ENCODE peak calls at places on chromosome 6, in five cellular contexts. One of them, this sample, is unnamed.

GRCh38 chr6:121641158-121641557 is 205.7 kb downstream of the GJA1 start:
- DNase-seq in HepG2: no peak
- DNase-seq in IMR-90: no peak
- DNase-seq in A549: no peak
- DNase-seq in H1: no peak
- DNase-seq in this sample: no peak

GRCh38 chr6:26286168-26286854 is 78.7 kb upstream of the BTN3A2 start:
- DNase-seq in HepG2: peak; percentile 63
- DNase-seq in H1: peak; percentile 86
- DNase-seq in A549: no peak
- DNase-seq in IMR-90: peak; percentile 68
- DNase-seq in this sample: peak; percentile 49

GRCh38 chr6:1267057-1267732 is 44.7 kb upstream of the FOXQ1 start:
- DNase-seq in HepG2: peak; percentile 98
- DNase-seq in A549: peak; percentile 30
- DNase-seq in IMR-90: no peak
- DNase-seq in H1: no peak
- DNase-seq in this sample: no peak

GRCh38 chr6:31352497-31353368 is 4.2 kb downstream of the HLA-B start:
- DNase-seq in A549: no peak
- DNase-seq in HepG2: no peak
- DNase-seq in IMR-90: no peak
- DNase-seq in H1: no peak
- DNase-seq in this sample: no peak

GRCh38 chr6:57252975-57253374 is 30.9 kb upstream of the RAB23 start:
- DNase-seq in IMR-90: peak; percentile 77
- DNase-seq in HepG2: no peak
- DNase-seq in H1: no peak
- DNase-seq in A549: no peak
- DNase-seq in this sample: no peak

GRCh38 chr6:113442040-113442439 is 415.1 kb upstream of the MARCKS start:
- DNase-seq in HepG2: no peak
- DNase-seq in IMR-90: no peak
- DNase-seq in A549: no peak
- DNase-seq in H1: no peak
- DNase-seq in this sample: no peak

GRCh38 chr6:79789843-79790242 is 157.5 kb downstream of the ELOVL4 start:
- DNase-seq in A549: no peak
- DNase-seq in IMR-90: no peak
- DNase-seq in HepG2: no peak
- DNase-seq in H1: no peak
- DNase-seq in this sample: no peak

GRCh38 chr6:90285611-90286381 is 10.8 kb downstream of the BACH2 start:
- DNase-seq in A549: peak; percentile 38
- DNase-seq in HepG2: peak; percentile 18
- DNase-seq in H1: no peak
- DNase-seq in IMR-90: peak; percentile 91
- DNase-seq in this sample: peak; percentile 45

GRCh38 chr6:8556370-8557018 is 121.1 kb upstream of the SLC35B3 start:
- DNase-seq in IMR-90: peak; percentile 2
- DNase-seq in A549: peak; percentile 10
- DNase-seq in HepG2: peak; percentile 35
- DNase-seq in H1: no peak
- DNase-seq in this sample: no peak

GRCh38 chr6:166800110-166800509 is 156.2 kb downstream of the RNASET2 start:
- DNase-seq in HepG2: no peak
- DNase-seq in IMR-90: no peak
- DNase-seq in A549: no peak
- DNase-seq in H1: peak; percentile 39
- DNase-seq in this sample: no peak

GRCh38 chr6:126176266-126176665 is 163.6 kb upstream of the CENPW start:
- DNase-seq in HepG2: peak; percentile 18
- DNase-seq in IMR-90: peak; percentile 14
- DNase-seq in H1: no peak
- DNase-seq in A549: no peak
- DNase-seq in this sample: no peak

GRCh38 chr6:56430629-56431600 is 183.5 kb upstream of the COL21A1 start:
- DNase-seq in A549: no peak
- DNase-seq in HepG2: no peak
- DNase-seq in H1: no peak
- DNase-seq in IMR-90: no peak
- DNase-seq in this sample: no peak

GRCh38 chr6:139134817-139135577 is at the start of gene HECA:
- DNase-seq in IMR-90: peak; percentile 94
- DNase-seq in H1: peak; percentile 99
- DNase-seq in A549: peak; percentile 56
- DNase-seq in HepG2: peak; percentile 55
- DNase-seq in this sample: peak; percentile 94

GRCh38 chr6:69918766-69919165 is 52.4 kb downstream of the COL19A1 start:
- DNase-seq in H1: no peak
- DNase-seq in HepG2: no peak
- DNase-seq in IMR-90: peak; percentile 6
- DNase-seq in A549: no peak
- DNase-seq in this sample: no peak

GRCh38 chr6:57190140-57190539 is 18.0 kb downstream of the BAG2 start:
- DNase-seq in H1: no peak
- DNase-seq in A549: no peak
- DNase-seq in IMR-90: peak; percentile 47
- DNase-seq in HepG2: peak; percentile 55
- DNase-seq in this sample: no peak

GRCh38 chr6:107539409-107539808 is 49.5 kb downstream of the SOBP start:
- DNase-seq in HepG2: peak; percentile 96
- DNase-seq in H1: no peak
- DNase-seq in IMR-90: no peak
- DNase-seq in A549: no peak
- DNase-seq in this sample: peak; percentile 9

GRCh38 chr6:10403385-10404106 is 11.3 kb downstream of the TFAP2A start:
- DNase-seq in IMR-90: peak; percentile 85
- DNase-seq in A549: peak; percentile 64
- DNase-seq in H1: no peak
- DNase-seq in HepG2: no peak
- DNase-seq in this sample: no peak

GRCh38 chr6:39876826-39877225 is 57.4 kb downstream of the MOCS1 start:
- DNase-seq in H1: no peak
- DNase-seq in IMR-90: no peak
- DNase-seq in A549: no peak
- DNase-seq in HepG2: no peak
- DNase-seq in this sample: no peak

GRCh38 chr6:39867592-39867991 is 66.7 kb downstream of the MOCS1 start:
- DNase-seq in H1: no peak
- DNase-seq in HepG2: no peak
- DNase-seq in IMR-90: no peak
- DNase-seq in A549: no peak
- DNase-seq in this sample: no peak

GRCh38 chr6:39876111-39876510 is 58.2 kb downstream of the MOCS1 start:
- DNase-seq in H1: no peak
- DNase-seq in HepG2: no peak
- DNase-seq in IMR-90: peak; percentile 26
- DNase-seq in A549: no peak
- DNase-seq in this sample: no peak

GRCh38 chr6:39870950-39871349 is 63.3 kb downstream of the MOCS1 start:
- DNase-seq in HepG2: no peak
- DNase-seq in IMR-90: no peak
- DNase-seq in H1: no peak
- DNase-seq in A549: no peak
- DNase-seq in this sample: peak; percentile 23

DNA sequence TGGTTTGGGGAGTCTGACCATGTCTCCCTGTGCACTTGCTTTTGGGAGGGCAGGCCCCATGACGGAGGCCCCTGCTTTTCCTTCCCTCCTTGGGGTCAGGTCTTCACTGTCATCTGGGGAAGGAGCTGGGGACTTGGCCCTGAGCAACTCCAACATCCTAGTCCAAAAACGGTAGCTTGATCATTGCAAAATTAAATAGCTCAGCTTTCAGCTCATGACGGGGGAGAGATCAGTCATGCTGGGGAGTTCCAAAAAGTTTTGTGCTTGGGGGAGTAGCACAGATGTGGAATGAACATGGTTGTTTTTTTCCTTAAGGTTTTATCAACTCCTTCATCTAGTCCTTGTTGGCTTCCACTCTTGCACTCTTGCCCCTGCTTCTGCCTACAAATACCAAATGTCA is 60.8 kb downstream of the MOCS1 start:
- DNase-seq in H1: no peak
- DNase-seq in A549: no peak
- DNase-seq in HepG2: no peak
- DNase-seq in IMR-90: no peak
- DNase-seq in this sample: no peak
- TF ChIP-seq MAFK in H1: no peak
- TF ChIP-seq MAFK in A549: no peak
- TF ChIP-seq MAFK in HepG2: no peak
- TF ChIP-seq MAFK in IMR-90: no peak
- TF ChIP-seq MAFK in this sample: no peak

GRCh38 chr6:97246842-97247241 is 36.2 kb downstream of the MMS22L start:
- DNase-seq in HepG2: no peak
- DNase-seq in A549: no peak
- DNase-seq in IMR-90: no peak
- DNase-seq in H1: no peak
- DNase-seq in this sample: no peak
- TF ChIP-seq MAFK in HepG2: no peak
- TF ChIP-seq MAFK in A549: no peak
- TF ChIP-seq MAFK in IMR-90: peak; percentile 55
- TF ChIP-seq MAFK in H1: no peak
- TF ChIP-seq MAFK in this sample: no peak

GRCh38 chr6:143950874-143951273 is 57.2 kb downstream of the PLAGL1 start:
- DNase-seq in IMR-90: no peak
- DNase-seq in A549: no peak
- DNase-seq in HepG2: peak; percentile 35
- DNase-seq in H1: no peak
- DNase-seq in this sample: no peak

GRCh38 chr6:143952386-143952785 is 55.7 kb downstream of the PLAGL1 start:
- DNase-seq in H1: no peak
- DNase-seq in HepG2: no peak
- DNase-seq in A549: no peak
- DNase-seq in IMR-90: no peak
- DNase-seq in this sample: no peak

GRCh38 chr6:143948208-143948607 is 59.9 kb downstream of the PLAGL1 start:
- DNase-seq in A549: no peak
- DNase-seq in HepG2: no peak
- DNase-seq in IMR-90: no peak
- DNase-seq in H1: no peak
- DNase-seq in this sample: no peak

GRCh38 chr6:143949535-143949934 is 58.5 kb downstream of the PLAGL1 start:
- DNase-seq in A549: no peak
- DNase-seq in HepG2: no peak
- DNase-seq in IMR-90: no peak
- DNase-seq in H1: no peak
- DNase-seq in this sample: no peak

GRCh38 chr6:143949962-143950361 is 58.1 kb downstream of the PLAGL1 start:
- DNase-seq in A549: no peak
- DNase-seq in HepG2: no peak
- DNase-seq in IMR-90: no peak
- DNase-seq in H1: no peak
- DNase-seq in this sample: no peak
- TF ChIP-seq MAFK in A549: no peak
- TF ChIP-seq MAFK in HepG2: no peak
- TF ChIP-seq MAFK in IMR-90: no peak
- TF ChIP-seq MAFK in H1: no peak
- TF ChIP-seq MAFK in this sample: no peak

GRCh38 chr6:157905590-157906337 is 75.9 kb upstream of the SYNJ2 start:
- DNase-seq in A549: peak; percentile 2
- DNase-seq in HepG2: no peak
- DNase-seq in IMR-90: no peak
- DNase-seq in H1: peak; percentile 54
- DNase-seq in this sample: no peak

GRCh38 chr6:157908369-157909281 is 73.0 kb upstream of the SYNJ2 start:
- DNase-seq in IMR-90: no peak
- DNase-seq in A549: no peak
- DNase-seq in H1: no peak
- DNase-seq in HepG2: no peak
- DNase-seq in this sample: no peak

GRCh38 chr6:157909282-157909664 is 72.4 kb upstream of the SYNJ2 start:
- DNase-seq in HepG2: no peak
- DNase-seq in H1: no peak
- DNase-seq in IMR-90: no peak
- DNase-seq in A549: no peak
- DNase-seq in this sample: no peak

GRCh38 chr6:157906537-157907061 is 75.1 kb upstream of the SYNJ2 start:
- DNase-seq in HepG2: no peak
- DNase-seq in IMR-90: no peak
- DNase-seq in A549: no peak
- DNase-seq in H1: no peak
- DNase-seq in this sample: peak; percentile 45

DNA sequence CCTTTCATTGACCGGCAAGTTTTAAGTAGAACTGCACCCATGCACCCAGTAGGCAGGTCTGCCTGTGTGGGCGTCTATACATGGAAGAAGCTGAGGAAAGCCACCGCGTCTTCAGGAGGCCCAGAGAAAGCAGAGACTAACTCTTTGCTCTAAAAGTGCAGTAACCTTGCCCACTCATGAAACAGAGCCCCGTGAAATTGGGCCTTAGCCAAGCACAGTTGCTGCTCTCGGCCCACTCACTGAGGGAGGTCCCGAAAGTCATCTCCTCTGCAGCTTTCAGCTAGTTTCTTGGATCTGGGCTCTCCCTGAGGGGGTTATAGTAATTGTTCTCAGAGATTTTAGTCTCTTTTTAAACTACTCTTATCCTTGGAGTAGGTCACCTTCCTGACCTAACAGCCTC is 74.0 kb upstream of the SYNJ2 start:
- DNase-seq in HepG2: no peak
- DNase-seq in H1: no peak
- DNase-seq in A549: no peak
- DNase-seq in IMR-90: no peak
- DNase-seq in this sample: no peak
- TF ChIP-seq MAFK in HepG2: no peak
- TF ChIP-seq MAFK in H1: no peak
- TF ChIP-seq MAFK in A549: no peak
- TF ChIP-seq MAFK in IMR-90: no peak
- TF ChIP-seq MAFK in this sample: no peak

GRCh38 chr6:52539607-52540006 is 37.3 kb downstream of the TRAM2 start:
- DNase-seq in IMR-90: peak; percentile 87
- DNase-seq in HepG2: no peak
- DNase-seq in H1: no peak
- DNase-seq in A549: no peak
- DNase-seq in this sample: peak; percentile 63
- TF ChIP-seq MAFK in IMR-90: peak; percentile 63
- TF ChIP-seq MAFK in HepG2: no peak
- TF ChIP-seq MAFK in H1: no peak
- TF ChIP-seq MAFK in A549: no peak
- TF ChIP-seq MAFK in this sample: peak; percentile 70

This sample was measured in K562.